ENCODE peak calls at places on chromosomes 7 and 10, in five cellular contexts. H is GF-D8, M is fibroblast of lung, A is left ventricle myocardium superior, X is NCI-H2029. P is an unnamed sample.

GRCh38 chr10:1434912-1435692 is 302.2 kb downstream of the ADARB2 start:
- DNase-seq in M (no peak), A (no peak), X (no peak), H (no peak), P (no peak)

GRCh38 chr7:100396421-100396982 is 23.2 kb downstream of the PILRA start:
- DNase-seq in X (no peak), A (no peak), M (no peak), H (peak), P (no peak)

GRCh38 chr7:66265566-66265965 is 60.4 kb downstream of the TPST1 start:
- DNase-seq in A (no peak), X (no peak), M (peak), H (no peak), P (no peak)

GRCh38 chr10:68423522-68423921 is 16.4 kb upstream of the RUFY2 start:
- DNase-seq in H (no peak), X (no peak), M (no peak), A (no peak), P (no peak)

GRCh38 chr10:17710181-17710580 is 41.8 kb upstream of the TMEM236 start:
- DNase-seq in M (no peak), A (no peak), H (no peak), X (no peak), P (no peak)

GRCh38 chr10:6563720-6564119 is 16.4 kb downstream of the PRKCQ start:
- DNase-seq in X (no peak), H (no peak), M (no peak), A (no peak), P (no peak)

GRCh38 chr7:24752073-24752800 is 5.0 kb downstream of the GSDME start:
- DNase-seq in X (no peak), M (no peak), A (no peak), H (no peak), P (no peak)

GRCh38 chr7:47552631-47553030 is 29.3 kb downstream of the TNS3 start:
- DNase-seq in A (no peak), M (peak), X (no peak), H (no peak), P (no peak)

GRCh38 chr10:2049560-2049959 is 312.2 kb upstream of the ADARB2 start:
- DNase-seq in H (no peak), A (no peak), X (no peak), M (no peak), P (no peak)

GRCh38 chr10:7111089-7111488 is 299.7 kb downstream of the SFMBT2 start:
- DNase-seq in X (no peak), H (no peak), A (no peak), M (no peak), P (no peak)

GRCh38 chr10:113122947-113123346 is 172.9 kb downstream of the TCF7L2 start:
- DNase-seq in A (no peak), H (no peak), M (no peak), X (no peak), P (no peak)

GRCh38 chr10:120729508-120729907 is 121.7 kb upstream of the WDR11 start:
- DNase-seq in A (no peak), X (no peak), M (no peak), H (no peak), P (no peak)

GRCh38 chr10:30493609-30494530 is 59.9 kb downstream of the MAP3K8 start:
- DNase-seq in H (peak), A (peak), X (no peak), M (peak), P (no peak)

GRCh38 chr7:45000096-45001032 is at the start of gene CCM2:
- DNase-seq in H (no peak), X (peak), A (peak), M (peak), P (no peak)

GRCh38 chr7:64485623-64486022 is 77.2 kb downstream of the ZNF680 start:
- DNase-seq in A (no peak), X (no peak), H (no peak), M (no peak), P (no peak)

GRCh38 chr10:67803588-67804394 is 34.2 kb downstream of the DNAJC12 start:
- DNase-seq in H (no peak), M (no peak), X (no peak), A (no peak), P (no peak)

GRCh38 chr7:101608772-101609713 is 20.1 kb downstream of the MYL10 start:
- DNase-seq in A (no peak), H (no peak), M (no peak), X (peak), P (peak)

GRCh38 chr10:133071801-133072595 is 15.7 kb upstream of the ADGRA1 start:
- DNase-seq in H (no peak), M (no peak), X (no peak), A (no peak), P (no peak)

GRCh38 chr10:7258948-7259523 is 151.8 kb downstream of the SFMBT2 start:
- DNase-seq in M (no peak), A (peak), H (peak), X (no peak), P (no peak)

GRCh38 chr10:2891770-2892124 is 175.6 kb upstream of the PFKP start:
- DNase-seq in M (no peak), A (no peak), X (no peak), H (no peak), P (no peak)

GRCh38 chr10:10831085-10831484 is 186.6 kb upstream of the CELF2 start:
- DNase-seq in M (peak), H (no peak), X (no peak), A (peak), P (no peak)

GRCh38 chr10:89966211-89966610 is 264.8 kb downstream of the KIF20B start:
- DNase-seq in H (no peak), M (no peak), A (no peak), X (no peak), P (no peak)

GRCh38 chr10:117322258-117322657 is 53.0 kb downstream of the PDZD8 start:
- DNase-seq in H (no peak), M (no peak), A (no peak), X (no peak), P (no peak)

GRCh38 chr7:115724400-115725056 is 306.0 kb downstream of the TFEC start:
- DNase-seq in M (no peak), H (no peak), X (peak), A (no peak), P (peak)

GRCh38 chr7:139797607-139798006 is 19.8 kb upstream of the HIPK2 start:
- DNase-seq in M (no peak), H (no peak), A (no peak), X (no peak), P (no peak)

GRCh38 chr10:49539320-49539885 is 482 bp upstream of the ERCC6 start:
- DNase-seq in A (peak), X (no peak), M (peak), H (no peak), P (peak)

GRCh38 chr7:69780377-69780776 is 182.1 kb downstream of the AUTS2 start:
- DNase-seq in M (no peak), X (peak), H (no peak), A (no peak), P (peak)

GRCh38 chr10:126252884-126253612 is 135.2 kb downstream of the ADAM12 start:
- DNase-seq in M (peak), H (no peak), A (no peak), X (no peak), P (peak)

GRCh38 chr7:45638916-45639315 is 64.7 kb downstream of the ADCY1 start:
- DNase-seq in M (no peak), H (no peak), A (no peak), X (peak), P (no peak)

GRCh38 chr7:99459087-99459486 is 6.9 kb downstream of the ATP5MF start:
- DNase-seq in H (no peak), A (no peak), M (no peak), X (no peak), P (no peak)

GRCh38 chr7:27124979-27125689 is 5.4 kb downstream of the HOXA4 start:
- DNase-seq in H (no peak), M (no peak), A (no peak), X (no peak), P (no peak)

GRCh38 chr7:106548491-106548890 is 112.5 kb downstream of the CCDC71L start:
- DNase-seq in A (no peak), H (no peak), M (no peak), X (no peak), P (no peak)

GRCh38 chr10:44985175-44985681 is 6.6 kb upstream of the DEPP1 start:
- DNase-seq in H (no peak), X (no peak), A (no peak), M (peak), P (no peak)

GRCh38 chr10:77641788-77642397 is 4.3 kb upstream of the KCNMA1 start:
- DNase-seq in A (no peak), X (peak), M (peak), H (no peak), P (peak)

GRCh38 chr7:16652888-16653287 is 6.9 kb downstream of the BZW2 start:
- DNase-seq in A (no peak), M (no peak), X (peak), H (no peak), P (peak)